ENCODE peak calls at places on chromosome 5, in nine cellular contexts. P, S, C, F, T, E, R, M and L are unnamed samples.

GRCh38 chr5:134659456-134659855 is 10.9 kb downstream of the SEC24A start:
- DNase-seq in C (no peak), T (no peak), P (no peak), M (no peak), S (no peak), F (peak; percentile 34), R (no peak), E (no peak), L (no peak)

GRCh38 chr5:14034991-14035390 is 90.5 kb upstream of the DNAH5 start:
- DNase-seq in S (peak; percentile 23), R (no peak), C (no peak), T (no peak), F (no peak), M (no peak), P (no peak), E (no peak), L (no peak)

GRCh38 chr5:73387630-73388370 is 60.8 kb downstream of the FOXD1 start:
- DNase-seq in E (no peak), T (no peak), R (no peak), S (no peak), F (no peak), M (peak; percentile 35), C (no peak), P (peak; percentile 67), L (peak; percentile 48)

GRCh38 chr5:18465833-18466681 is 831.8 kb downstream of the TAF11L14 start:
- DNase-seq in S (peak; percentile 50), M (peak; percentile 62), C (peak; percentile 74), E (peak; percentile 88), T (peak; percentile 59), F (no peak), R (peak; percentile 15), P (peak; percentile 17), L (no peak)

GRCh38 chr5:108266235-108266634 is 115.7 kb downstream of the FBXL17 start:
- DNase-seq in C (no peak), S (peak; percentile 43), F (no peak), E (no peak), P (no peak), M (no peak), R (no peak), T (no peak), L (no peak)

GRCh38 chr5:122102825-122103224 is 24.8 kb upstream of the LOX start:
- DNase-seq in T (no peak), S (peak; percentile 87), E (no peak), F (no peak), P (no peak), M (peak; percentile 98), C (no peak), R (peak; percentile 72), L (no peak)

GRCh38 chr5:67173959-67174358 is 22.6 kb downstream of the CD180 start:
- DNase-seq in R (no peak), E (no peak), T (no peak), P (no peak), C (no peak), F (no peak), S (no peak), M (no peak), L (no peak)

GRCh38 chr5:64518784-64519183 is 13.0 kb downstream of the RGS7BP start:
- DNase-seq in R (no peak), M (no peak), T (no peak), C (no peak), S (no peak), E (no peak), F (no peak), P (peak; percentile 1), L (no peak)

GRCh38 chr5:178346607-178347334 is 114.2 kb upstream of the PHYKPL start:
- DNase-seq in F (no peak), C (no peak), R (no peak), M (no peak), T (no peak), S (no peak), P (no peak), E (no peak), L (no peak)

GRCh38 chr5:170287532-170287931 is 10.0 kb downstream of the LCP2 start:
- DNase-seq in T (no peak), F (no peak), E (no peak), R (no peak), S (peak; percentile 39), C (no peak), P (no peak), M (peak; percentile 57), L (no peak)

GRCh38 chr5:72552041-72552557 is 44.9 kb upstream of the ZNF366 start:
- DNase-seq in T (no peak), F (no peak), E (no peak), P (no peak), C (no peak), R (peak; percentile 65), S (peak; percentile 98), M (peak; percentile 75), L (no peak)

GRCh38 chr5:78760411-78761169 is 112.0 kb upstream of the LHFPL2 start:
- DNase-seq in P (no peak), M (no peak), C (no peak), R (no peak), T (no peak), E (no peak), S (no peak), F (no peak), L (no peak)

GRCh38 chr5:84383816-84384603 is 670 bp downstream of the EDIL3 start:
- DNase-seq in M (peak; percentile 63), P (no peak), E (peak; percentile 26), C (peak; percentile 79), S (peak; percentile 67), T (no peak), R (no peak), F (no peak), L (no peak)

GRCh38 chr5:55866485-55866884 is 15.3 kb downstream of the IL31RA start:
- DNase-seq in R (no peak), M (no peak), C (no peak), P (no peak), F (no peak), E (no peak), S (no peak), T (no peak), L (no peak)

GRCh38 chr5:54644226-54644625 is 126.7 kb downstream of the SNX18 start:
- DNase-seq in S (peak; percentile 73), P (no peak), C (no peak), R (no peak), F (peak; percentile 56), E (no peak), T (no peak), M (peak; percentile 51), L (no peak)

GRCh38 chr5:73213566-73213998 is 40.6 kb downstream of the TMEM174 start:
- DNase-seq in S (peak; percentile 69), M (peak; percentile 93), F (no peak), P (no peak), C (no peak), R (peak; percentile 76), T (no peak), E (no peak), L (no peak)

GRCh38 chr5:147303976-147304375 is 69.2 kb downstream of the STK32A start:
- DNase-seq in R (peak; percentile 53), F (no peak), C (no peak), E (no peak), P (no peak), S (peak; percentile 80), T (no peak), M (peak; percentile 36), L (no peak)

GRCh38 chr5:13250450-13251291 is 693.8 kb downstream of the DNAH5 start:
- DNase-seq in E (peak; percentile 21), S (no peak), F (no peak), C (no peak), M (no peak), P (no peak), R (no peak), T (no peak), L (no peak)

GRCh38 chr5:57171818-57172465 is 1.9 kb upstream of the GPBP1 start:
- DNase-seq in E (no peak), P (no peak), M (peak; percentile 39), C (no peak), S (no peak), T (no peak), R (no peak), F (no peak), L (peak; percentile 5)

GRCh38 chr5:1322955-1323802 is 21.7 kb downstream of the CLPTM1L start:
- DNase-seq in F (no peak), R (no peak), C (peak; percentile 33), E (no peak), M (no peak), T (no peak), P (no peak), S (no peak), L (no peak)

GRCh38 chr5:77292026-77292757 is 81.7 kb downstream of the PDE8B start:
- DNase-seq in P (no peak), C (no peak), S (no peak), E (no peak), M (peak; percentile 30), F (no peak), T (no peak), R (no peak), L (no peak)